ENCODE peak calls at places on chromosomes 7 and 10, in five cellular contexts. One of them, this sample, is unnamed.

GRCh38 chr7:152435384-152436278 is at the start of gene KMT2C:
- DNase-seq in MV-4-11: no peak
- DNase-seq in activated T-cell treated with anti-CD3 and anti-CD28 coated beads, Interleukin-2, amount 50 U/mL, for 1 hour: peak
- DNase-seq in effector CD8-positive, alpha-beta T cell: peak
- DNase-seq in AG04450: no peak
- DNase-seq in this sample: no peak

GRCh38 chr10:16049050-16049449 is 188.7 kb upstream of the MINDY3 start:
- DNase-seq in MV-4-11: no peak
- DNase-seq in activated T-cell treated with anti-CD3 and anti-CD28 coated beads, Interleukin-2, amount 50 U/mL, for 1 hour: no peak
- DNase-seq in effector CD8-positive, alpha-beta T cell: no peak
- DNase-seq in AG04450: no peak
- DNase-seq in this sample: no peak

GRCh38 chr7:38367301-38367700 is 93.9 kb upstream of the TARP start:
- DNase-seq in MV-4-11: no peak
- DNase-seq in activated T-cell treated with anti-CD3 and anti-CD28 coated beads, Interleukin-2, amount 50 U/mL, for 1 hour: no peak
- DNase-seq in effector CD8-positive, alpha-beta T cell: no peak
- DNase-seq in AG04450: no peak
- DNase-seq in this sample: peak

GRCh38 chr7:19146699-19147098 is 1.5 kb upstream of the FERD3L start:
- DNase-seq in MV-4-11: no peak
- DNase-seq in activated T-cell treated with anti-CD3 and anti-CD28 coated beads, Interleukin-2, amount 50 U/mL, for 1 hour: no peak
- DNase-seq in effector CD8-positive, alpha-beta T cell: no peak
- DNase-seq in AG04450: no peak
- DNase-seq in this sample: peak

GRCh38 chr10:22372922-22373321 is 27.6 kb downstream of the SPAG6 start:
- DNase-seq in MV-4-11: no peak
- DNase-seq in activated T-cell treated with anti-CD3 and anti-CD28 coated beads, Interleukin-2, amount 50 U/mL, for 1 hour: no peak
- DNase-seq in effector CD8-positive, alpha-beta T cell: no peak
- DNase-seq in AG04450: no peak
- DNase-seq in this sample: no peak

GRCh38 chr10:18822156-18822555 is 162.9 kb downstream of the ARL5B start:
- DNase-seq in MV-4-11: peak
- DNase-seq in activated T-cell treated with anti-CD3 and anti-CD28 coated beads, Interleukin-2, amount 50 U/mL, for 1 hour: no peak
- DNase-seq in effector CD8-positive, alpha-beta T cell: no peak
- DNase-seq in AG04450: peak
- DNase-seq in this sample: peak

GRCh38 chr10:34814228-34815173 is 595 bp downstream of the PARD3 start:
- DNase-seq in MV-4-11: no peak
- DNase-seq in activated T-cell treated with anti-CD3 and anti-CD28 coated beads, Interleukin-2, amount 50 U/mL, for 1 hour: no peak
- DNase-seq in effector CD8-positive, alpha-beta T cell: no peak
- DNase-seq in AG04450: no peak
- DNase-seq in this sample: peak

GRCh38 chr7:37352974-37353948 is 95.4 kb downstream of the ELMO1 start:
- DNase-seq in MV-4-11: no peak
- DNase-seq in activated T-cell treated with anti-CD3 and anti-CD28 coated beads, Interleukin-2, amount 50 U/mL, for 1 hour: peak
- DNase-seq in effector CD8-positive, alpha-beta T cell: peak
- DNase-seq in AG04450: no peak
- DNase-seq in this sample: peak

GRCh38 chr7:35024298-35024697 is 13.0 kb downstream of the DPY19L1 start:
- DNase-seq in MV-4-11: peak
- DNase-seq in activated T-cell treated with anti-CD3 and anti-CD28 coated beads, Interleukin-2, amount 50 U/mL, for 1 hour: no peak
- DNase-seq in effector CD8-positive, alpha-beta T cell: no peak
- DNase-seq in AG04450: no peak
- DNase-seq in this sample: no peak

GRCh38 chr10:113704637-113705343 is 25.1 kb downstream of the CASP7 start:
- DNase-seq in MV-4-11: peak
- DNase-seq in activated T-cell treated with anti-CD3 and anti-CD28 coated beads, Interleukin-2, amount 50 U/mL, for 1 hour: no peak
- DNase-seq in effector CD8-positive, alpha-beta T cell: no peak
- DNase-seq in AG04450: no peak
- DNase-seq in this sample: peak

GRCh38 chr7:11931306-11931705 is 99.3 kb upstream of the THSD7A start:
- DNase-seq in MV-4-11: no peak
- DNase-seq in activated T-cell treated with anti-CD3 and anti-CD28 coated beads, Interleukin-2, amount 50 U/mL, for 1 hour: no peak
- DNase-seq in effector CD8-positive, alpha-beta T cell: no peak
- DNase-seq in AG04450: no peak
- DNase-seq in this sample: no peak

GRCh38 chr7:150374472-150374871 is 4.7 kb upstream of the ZNF775 start:
- DNase-seq in MV-4-11: no peak
- DNase-seq in activated T-cell treated with anti-CD3 and anti-CD28 coated beads, Interleukin-2, amount 50 U/mL, for 1 hour: no peak
- DNase-seq in effector CD8-positive, alpha-beta T cell: no peak
- DNase-seq in AG04450: no peak
- DNase-seq in this sample: no peak

GRCh38 chr10:123636598-123637325 is 29.4 kb upstream of the GPR26 start:
- DNase-seq in MV-4-11: no peak
- DNase-seq in activated T-cell treated with anti-CD3 and anti-CD28 coated beads, Interleukin-2, amount 50 U/mL, for 1 hour: no peak
- DNase-seq in effector CD8-positive, alpha-beta T cell: no peak
- DNase-seq in AG04450: no peak
- DNase-seq in this sample: no peak

GRCh38 chr7:69245646-69246045 is 352.6 kb upstream of the AUTS2 start:
- DNase-seq in MV-4-11: peak
- DNase-seq in activated T-cell treated with anti-CD3 and anti-CD28 coated beads, Interleukin-2, amount 50 U/mL, for 1 hour: no peak
- DNase-seq in effector CD8-positive, alpha-beta T cell: no peak
- DNase-seq in AG04450: no peak
- DNase-seq in this sample: no peak

GRCh38 chr10:92604841-92605240 is 11.9 kb downstream of the KIF11 start:
- DNase-seq in MV-4-11: no peak
- DNase-seq in activated T-cell treated with anti-CD3 and anti-CD28 coated beads, Interleukin-2, amount 50 U/mL, for 1 hour: no peak
- DNase-seq in effector CD8-positive, alpha-beta T cell: no peak
- DNase-seq in AG04450: no peak
- DNase-seq in this sample: no peak

GRCh38 chr7:1046722-1047679 is 2.7 kb downstream of the GPR146 start:
- DNase-seq in MV-4-11: no peak
- DNase-seq in activated T-cell treated with anti-CD3 and anti-CD28 coated beads, Interleukin-2, amount 50 U/mL, for 1 hour: peak
- DNase-seq in effector CD8-positive, alpha-beta T cell: peak
- DNase-seq in AG04450: no peak
- DNase-seq in this sample: no peak

GRCh38 chr7:11458736-11459483 is 373.1 kb downstream of the THSD7A start:
- DNase-seq in MV-4-11: peak
- DNase-seq in activated T-cell treated with anti-CD3 and anti-CD28 coated beads, Interleukin-2, amount 50 U/mL, for 1 hour: no peak
- DNase-seq in effector CD8-positive, alpha-beta T cell: no peak
- DNase-seq in AG04450: peak
- DNase-seq in this sample: peak

GRCh38 chr7:155889636-155890508 is 77.6 kb upstream of the SHH start:
- DNase-seq in MV-4-11: no peak
- DNase-seq in activated T-cell treated with anti-CD3 and anti-CD28 coated beads, Interleukin-2, amount 50 U/mL, for 1 hour: no peak
- DNase-seq in effector CD8-positive, alpha-beta T cell: no peak
- DNase-seq in AG04450: no peak
- DNase-seq in this sample: no peak

This sample was measured in Kasumi-1.